ENCODE peak calls at places on chromosomes 1 and 21, in seven cellular contexts. H, E, W, F, C, Z and O are unnamed samples.

GRCh38 chr1:205505791-205506190 is 1.3 kb downstream of the CDK18 start:
- DNase-seq in Z (peak), C (no peak), W (no peak), H (peak), E (peak), F (no peak), O (no peak)

GRCh38 chr1:94989398-94989797 is 62.5 kb upstream of the CNN3 start:
- DNase-seq in W (no peak), H (no peak), F (no peak), Z (no peak), C (no peak), E (no peak), O (no peak)

GRCh38 chr1:173960625-173961024 is 43.5 kb upstream of the SERPINC1 start:
- DNase-seq in Z (no peak), C (no peak), H (no peak), F (no peak), E (no peak), W (no peak), O (no peak)

GRCh38 chr1:204624631-204625216 is 60.8 kb downstream of the LRRN2 start:
- DNase-seq in F (no peak), Z (no peak), H (no peak), E (peak), C (no peak), W (no peak), O (no peak)

GRCh38 chr1:203858055-203858454 is 3.3 kb upstream of the SNRPE start:
- DNase-seq in W (peak), C (no peak), F (no peak), Z (no peak), E (no peak), H (peak), O (no peak)

GRCh38 chr21:18772404-18772803 is 368.8 kb upstream of the TMPRSS15 start:
- DNase-seq in W (no peak), E (no peak), Z (no peak), H (peak), F (no peak), C (no peak), O (no peak)

GRCh38 chr1:84146375-84147032 is 2.4 kb downstream of the PRKACB start:
- DNase-seq in C (no peak), F (no peak), H (peak), W (peak), E (no peak), Z (no peak), O (no peak)

GRCh38 chr1:237042892-237043576 is 1.1 kb downstream of the RYR2 start:
- DNase-seq in W (no peak), H (peak), E (peak), Z (no peak), C (peak), F (no peak), O (peak)

GRCh38 chr1:157993179-157994080 is at the start of gene KIRREL1:
- DNase-seq in C (peak), Z (peak), E (peak), F (peak), W (peak), H (peak), O (no peak)

GRCh38 chr1:74858136-74858535 is 125.2 kb downstream of the TYW3 start:
- DNase-seq in C (no peak), W (no peak), F (no peak), E (no peak), Z (no peak), H (no peak), O (no peak)

GRCh38 chr1:16248603-16249534 is 11.9 kb upstream of the CPLANE2 start:
- DNase-seq in H (peak), E (peak), F (peak), W (no peak), Z (peak), C (peak), O (peak)

GRCh38 chr1:29105822-29106221 is 17.9 kb downstream of the TMEM200B start:
- DNase-seq in H (no peak), C (no peak), E (no peak), Z (no peak), F (no peak), W (peak), O (no peak)

GRCh38 chr1:8889925-8890785 is 11.7 kb upstream of the ENO1 start:
- DNase-seq in H (peak), W (peak), C (peak), F (no peak), Z (peak), E (peak), O (no peak)

GRCh38 chr1:228008391-228009115 is 1.8 kb downstream of the WNT3A start:
- DNase-seq in W (no peak), E (no peak), F (no peak), H (no peak), Z (no peak), C (no peak), O (peak)

GRCh38 chr21:29148535-29148934 is 18.1 kb downstream of the MAP3K7CL start:
- DNase-seq in H (peak), Z (no peak), E (no peak), F (no peak), W (no peak), C (no peak), O (no peak)

GRCh38 chr1:98903261-98903660 is 101.4 kb downstream of the PLPPR5 start:
- DNase-seq in H (peak), Z (no peak), F (no peak), E (no peak), C (no peak), W (peak), O (no peak)

GRCh38 chr1:209158851-209159250 is 424.7 kb upstream of the CAMK1G start:
- DNase-seq in F (no peak), W (no peak), E (no peak), C (no peak), Z (no peak), H (no peak), O (no peak)

GRCh38 chr1:235919797-235920475 is 53.2 kb upstream of the LYST start:
- DNase-seq in Z (no peak), F (no peak), W (peak), E (no peak), C (no peak), H (peak), O (no peak)

DNA sequence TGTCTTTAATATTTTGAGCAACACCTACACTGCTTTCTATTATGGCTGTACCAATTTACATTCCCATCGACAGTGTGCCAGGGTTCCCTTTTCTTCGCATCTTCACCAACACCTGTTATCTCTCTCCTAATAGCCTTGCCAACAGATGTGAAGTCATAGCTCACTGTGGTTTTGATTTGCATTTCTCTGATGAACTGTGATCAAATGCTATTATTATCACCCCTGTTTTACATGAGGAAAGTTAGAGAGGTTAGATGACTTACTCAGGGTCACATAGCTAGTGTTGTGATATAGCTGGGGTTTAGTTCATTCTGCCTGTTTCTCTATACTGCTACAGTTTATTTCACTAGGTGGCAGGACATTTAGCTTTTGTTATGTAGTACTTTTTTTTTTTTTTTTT is 204.1 kb downstream of the FMN2 start:
- DNase-seq in W (no peak), E (no peak), C (no peak), Z (no peak), F (no peak), H (no peak), O (no peak)
- TF ChIP-seq CTCF in W (no peak), E (no peak), C (no peak), Z (no peak), F (no peak), H (no peak), O (no peak)

DNA sequence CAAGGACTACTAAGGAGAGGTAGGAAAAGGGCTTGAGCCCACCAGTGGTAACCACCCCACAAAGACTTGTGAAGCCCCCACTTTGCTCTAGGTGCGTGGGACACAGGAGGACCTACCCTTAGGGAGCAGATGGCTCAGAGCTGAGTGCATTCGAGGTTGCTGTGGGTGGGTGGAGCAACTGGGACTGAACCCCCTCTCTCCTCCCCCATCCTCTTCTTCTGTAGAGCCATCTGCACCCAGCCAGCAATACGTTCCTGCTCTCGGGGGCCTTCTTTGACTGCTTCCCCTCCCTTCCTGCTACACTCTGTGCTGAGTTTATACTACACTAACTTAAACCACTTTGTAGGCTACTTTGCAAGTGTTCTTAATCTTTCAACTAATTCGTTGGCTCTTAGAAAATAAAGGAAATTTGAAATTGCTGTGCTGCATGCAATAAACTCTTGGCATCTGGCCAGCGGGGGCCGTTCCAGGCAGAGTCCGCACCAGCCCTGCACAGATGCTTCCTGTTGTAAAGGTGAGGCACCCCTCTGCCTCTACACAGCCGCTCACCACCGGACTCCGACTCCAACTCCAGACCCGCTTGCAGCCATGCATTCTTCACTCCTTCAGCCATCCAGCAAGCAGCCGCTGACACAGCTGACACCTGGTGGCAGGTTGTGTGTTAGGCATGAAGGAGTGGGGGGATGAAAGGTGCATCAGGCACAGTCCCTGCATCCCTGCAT is 57.2 kb downstream of the GLIS1 start:
- DNase-seq in C (peak), W (peak), Z (peak), F (no peak), H (peak), E (no peak), O (peak)
- TF ChIP-seq CTCF in C (no peak), W (peak), Z (no peak), F (no peak), H (peak), E (peak), O (peak)

GRCh38 chr1:191831572-191831971 is 326.7 kb upstream of the RGS18 start:
- DNase-seq in W (peak), C (no peak), Z (no peak), H (peak), F (no peak), E (no peak), O (no peak)
- TF ChIP-seq CTCF in W (no peak), C (no peak), Z (no peak), H (no peak), F (no peak), E (no peak), O (no peak)

GRCh38 chr1:26602378-26602959 is 72.9 kb downstream of the RPS6KA1 start:
- DNase-seq in W (peak), E (no peak), H (peak), F (peak), Z (no peak), C (peak), O (peak)
- TF ChIP-seq CTCF in W (peak), E (peak), H (peak), F (peak), Z (peak), C (peak), O (peak)

GRCh38 chr21:39048064-39048463 is 135.2 kb downstream of the PSMG1 start:
- DNase-seq in C (no peak), W (peak), H (peak), Z (no peak), E (no peak), F (no peak), O (no peak)
- TF ChIP-seq CTCF in C (no peak), W (no peak), H (no peak), Z (no peak), E (no peak), F (no peak), O (no peak)

DNA sequence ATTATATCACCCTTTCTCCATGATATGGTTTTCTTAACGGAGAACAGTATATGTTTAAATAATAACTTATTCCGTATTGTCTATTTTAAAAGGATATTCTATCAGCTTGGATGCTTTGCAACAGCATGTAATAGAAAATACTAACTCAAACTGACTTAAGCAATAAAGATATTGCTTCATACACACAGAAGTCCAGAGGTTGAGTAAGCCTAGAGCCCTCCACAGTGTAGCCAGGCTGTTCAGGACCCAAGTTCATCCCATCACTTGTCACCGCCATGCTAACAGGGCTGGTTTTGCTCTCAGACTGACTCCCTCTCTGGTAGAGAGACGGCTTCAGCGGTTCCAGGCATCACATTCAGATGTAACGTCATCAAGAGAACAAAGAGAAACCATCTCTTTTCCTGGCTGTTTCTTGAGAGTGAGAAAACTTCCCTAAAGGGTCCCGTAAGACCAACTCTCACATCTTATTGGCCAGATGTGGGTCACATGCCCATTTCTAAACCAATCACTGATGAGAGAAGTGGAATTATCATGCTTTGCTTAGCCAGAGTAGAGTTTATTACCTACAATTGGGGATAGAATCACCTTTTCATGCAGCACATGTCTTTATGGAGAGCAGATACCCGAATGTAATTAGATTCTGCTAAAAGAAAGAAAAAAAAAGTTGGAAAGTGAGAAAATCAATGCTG is 54.2 kb downstream of the LYPLAL1 start:
- DNase-seq in W (no peak), F (no peak), H (peak), E (no peak), Z (no peak), C (no peak), O (no peak)
- TF ChIP-seq CTCF in W (no peak), F (no peak), H (no peak), E (no peak), Z (no peak), C (no peak), O (no peak)